ENCODE peak calls at places on chromosomes 2 and 18, in four cellular contexts. M is gastrocnemius medialis; R is stimulated activated CD8-positive, alpha-beta memory T cell treated with anti-CD3 and anti-CD28 coated beads, Interleukin-15, amount 100 ng/mL, for 24 hours; Y is RPMI7951. Q is an unnamed sample.
A peak's percentile ranks its signal among the peaks of the same experiment; 100 is the strongest.

GRCh38 chr2:229164545-229165249 is 106.4 kb downstream of the PID1 start:
- DNase-seq in M (no peak), Y (peak; percentile 58), R (no peak), Q (no peak)

GRCh38 chr18:154151-154550 is 4.2 kb upstream of the USP14 start:
- DNase-seq in R (no peak), Y (no peak), M (no peak), Q (no peak)

GRCh38 chr2:95041060-95041823 is 15.7 kb downstream of the MAL start:
- DNase-seq in Y (peak; percentile 38), R (no peak), M (no peak), Q (no peak)

GRCh38 chr2:127700527-127701192 is 637 bp upstream of the SFT2D3 start:
- DNase-seq in M (peak; percentile 87), R (no peak), Y (peak; percentile 69), Q (no peak)

GRCh38 chr2:134411279-134411827 is 157.5 kb downstream of the MGAT5 start:
- DNase-seq in R (no peak), Y (no peak), M (no peak), Q (peak; percentile 19)

GRCh38 chr2:172457606-172458005 is 30.2 kb downstream of the ITGA6 start:
- DNase-seq in M (no peak), R (no peak), Y (no peak), Q (no peak)

GRCh38 chr2:232310189-232310588 is 68.4 kb upstream of the ALPP start:
- DNase-seq in R (no peak), Y (no peak), M (no peak), Q (no peak)

GRCh38 chr2:62402156-62402555 is 103.8 kb downstream of the TMEM17 start:
- DNase-seq in R (no peak), M (no peak), Y (no peak), Q (no peak)

GRCh38 chr2:20224191-20224715 is 677 bp downstream of the SDC1 start:
- DNase-seq in Y (no peak), M (no peak), R (no peak), Q (no peak)

GRCh38 chr2:64779117-64779690 is 125.5 kb upstream of the SERTAD2 start:
- DNase-seq in R (no peak), Y (peak; percentile 86), M (no peak), Q (no peak)

GRCh38 chr2:27922842-27923241 is 32.3 kb downstream of the BABAM2 start:
- DNase-seq in M (no peak), Y (no peak), R (no peak), Q (no peak)

GRCh38 chr2:147227313-147227712 is 617.5 kb upstream of the ACVR2A start:
- DNase-seq in M (no peak), R (no peak), Y (no peak), Q (no peak)

GRCh38 chr2:79729532-79729931 is 216.7 kb downstream of the CTNNA2 start:
- DNase-seq in M (no peak), R (no peak), Y (no peak), Q (no peak)

GRCh38 chr2:120323807-120324399 is 22.0 kb upstream of the INHBB start:
- DNase-seq in M (no peak), R (no peak), Y (no peak), Q (no peak)

GRCh38 chr2:8346706-8347430 is 335.0 kb upstream of the ID2 start:
- DNase-seq in R (no peak), M (no peak), Y (no peak), Q (no peak)

GRCh38 chr2:172340394-172340793 is 87.0 kb upstream of the ITGA6 start:
- DNase-seq in M (no peak), Y (peak; percentile 26), R (no peak), Q (no peak)

GRCh38 chr2:3505771-3506170 is 13.6 kb downstream of the ADI1 start:
- DNase-seq in Y (no peak), M (no peak), R (no peak), Q (no peak)

GRCh38 chr2:205139822-205140612 is 542.3 kb upstream of the NRP2 start:
- DNase-seq in R (no peak), Y (no peak), M (no peak), Q (peak; percentile 67)

GRCh38 chr2:176147790-176148496 is 3.4 kb upstream of the HOXD4 start:
- DNase-seq in M (no peak), R (no peak), Y (no peak), Q (no peak)

GRCh38 chr18:3153107-3153704 is 66.6 kb downstream of the MYOM1 start:
- DNase-seq in M (no peak), Y (no peak), R (no peak), Q (no peak)

GRCh38 chr18:8969639-8970378 is 132.7 kb upstream of the NDUFV2 start:
- DNase-seq in Y (no peak), M (no peak), R (no peak), Q (no peak)

GRCh38 chr18:50287028-50287440 is 458 bp downstream of the CXXC1 start:
- DNase-seq in Y (peak; percentile 9), M (no peak), R (no peak), Q (peak; percentile 80)

Q was measured in upper lobe of left lung.